ENCODE peak calls at places on chromosomes 11 and 22, in six cellular contexts. W, I, A, J, Z and H are unnamed samples.

GRCh38 chr11:46050065-46050464 is 71.2 kb downstream of the PHF21A start:
- DNase-seq in W (no peak), I (no peak), A (no peak), J (peak; percentile 13), Z (peak; percentile 27), H (no peak)

GRCh38 chr22:20520093-20520511 is 12.7 kb downstream of the MED15 start:
- DNase-seq in W (no peak), I (peak; percentile 61), A (no peak), J (no peak), Z (no peak), H (no peak)

GRCh38 chr11:71787014-71787823 is 45.8 kb upstream of the DEFB108B start:
- DNase-seq in W (peak; percentile 82), I (peak; percentile 78), A (peak; percentile 75), J (peak; percentile 98), Z (peak; percentile 96), H (peak; percentile 70)

GRCh38 chr11:45934580-45935318 is 12.3 kb downstream of the LARGE2 start:
- DNase-seq in W (no peak), I (no peak), A (no peak), J (no peak), Z (no peak), H (no peak)

GRCh38 chr22:49107561-49107960 is 720.1 kb downstream of the BRD1 start:
- DNase-seq in W (no peak), I (no peak), A (no peak), J (no peak), Z (no peak), H (no peak)

GRCh38 chr11:118497831-118498230 is 29.4 kb upstream of the TTC36 start:
- DNase-seq in W (no peak), I (no peak), A (no peak), J (no peak), Z (no peak), H (no peak)

GRCh38 chr11:8098361-8098760 is 17.4 kb downstream of the TUB start:
- DNase-seq in W (no peak), I (no peak), A (no peak), J (no peak), Z (no peak), H (no peak)

GRCh38 chr22:25754527-25755202 is 12.7 kb downstream of the MYO18B start:
- DNase-seq in W (no peak), I (no peak), A (no peak), J (no peak), Z (no peak), H (no peak)

GRCh38 chr11:48170176-48170839 is 46.3 kb upstream of the OR4B1 start:
- DNase-seq in W (no peak), I (no peak), A (no peak), J (no peak), Z (no peak), H (no peak)

GRCh38 chr11:126172596-126173038 is 38.8 kb downstream of the RPUSD4 start:
- DNase-seq in W (no peak), I (no peak), A (no peak), J (no peak), Z (no peak), H (no peak)

GRCh38 chr11:47156333-47156732 is 20.3 kb downstream of the ARFGAP2 start:
- DNase-seq in W (no peak), I (no peak), A (no peak), J (no peak), Z (no peak), H (no peak)

GRCh38 chr11:62842171-62842717 is 2.9 kb upstream of the WDR74 start:
- DNase-seq in W (no peak), I (no peak), A (no peak), J (no peak), Z (no peak), H (peak; percentile 34)

GRCh38 chr11:117449111-117449693 is 121.5 kb downstream of the CEP164 start:
- DNase-seq in W (no peak), I (no peak), A (no peak), J (no peak), Z (no peak), H (no peak)
- TF ChIP-seq TAF1 in W (no peak), I (no peak), A (no peak), J (no peak), Z (no peak), H (no peak)

DNA sequence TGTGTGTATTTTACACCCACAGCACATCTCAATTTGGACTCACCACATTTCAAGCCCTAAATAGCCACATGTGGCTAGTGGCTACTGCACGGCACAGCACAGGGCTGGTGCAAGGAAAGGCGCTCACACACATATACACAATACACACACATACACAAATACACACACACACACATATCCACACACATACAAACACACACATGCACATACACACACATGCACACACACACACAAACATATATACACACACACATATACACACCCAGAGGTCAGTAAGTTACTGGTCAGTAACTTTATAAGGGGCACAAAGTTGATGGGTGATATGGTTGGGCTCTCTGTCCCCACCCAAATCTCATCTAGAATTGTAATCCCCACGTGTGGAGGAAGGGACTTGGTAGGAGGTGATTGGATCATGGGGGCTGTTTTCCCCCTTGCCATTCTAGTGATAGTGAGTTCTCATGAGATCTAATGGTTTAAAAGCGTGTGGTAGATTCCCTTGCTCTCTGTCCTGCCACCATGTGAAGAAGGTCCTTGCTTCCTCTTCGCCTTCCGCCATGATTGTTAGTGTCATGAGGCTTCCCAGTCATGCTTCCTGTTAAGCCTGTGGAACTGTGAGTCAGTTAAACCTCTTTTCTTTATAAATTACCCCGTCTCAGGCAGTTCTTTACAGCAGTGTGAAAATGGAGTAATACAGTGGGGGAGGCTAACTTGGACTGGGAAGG is 37.6 kb upstream of the DKK3 start:
- DNase-seq in W (no peak), I (no peak), A (no peak), J (no peak), Z (no peak), H (no peak)
- TF ChIP-seq POLR2A in W (no peak), I (no peak), A (no peak), J (no peak), Z (no peak), H (no peak)

GRCh38 chr22:32847067-32847491 is 45.6 kb downstream of the TIMP3 start:
- DNase-seq in W (no peak), I (no peak), A (no peak), J (no peak), Z (no peak), H (no peak)
- TF ChIP-seq POLR2AphosphoS5 in W (no peak), I (no peak), A (no peak), J (no peak), Z (no peak), H (no peak)

GRCh38 chr11:116461789-116462188 is 311.0 kb downstream of the BUD13 start:
- DNase-seq in W (no peak), I (no peak), A (no peak), J (no peak), Z (no peak), H (no peak)
- TF ChIP-seq TAF1 in W (no peak), I (no peak), A (no peak), J (no peak), Z (no peak), H (no peak)